ENCODE peak calls at places on chromosomes 6 and 20, in four cellular contexts. G is cardiac septum, T is A673, W is NCI-H345. I is an unnamed sample.

GRCh38 chr6:32627831-32628230 is 9.4 kb upstream of the HLA-DQA1 start:
- DNase-seq in G (no peak), W (no peak), T (peak; percentile 9), I (no peak)

GRCh38 chr6:40326689-40327404 is 260.3 kb downstream of the LRFN2 start:
- DNase-seq in T (no peak), G (no peak), W (peak; percentile 80), I (peak; percentile 88)

GRCh38 chr6:141498980-141499379 is 633.7 kb upstream of the GJE1 start:
- DNase-seq in T (no peak), W (no peak), G (no peak), I (no peak)

GRCh38 chr6:137625808-137626207 is 131.6 kb upstream of the OLIG3 start:
- DNase-seq in T (no peak), G (no peak), W (no peak), I (no peak)

GRCh38 chr20:56827763-56828162 is 198.7 kb downstream of the TFAP2C start:
- DNase-seq in G (no peak), W (no peak), T (no peak), I (no peak)

GRCh38 chr6:61555993-61556392 is 730.0 kb downstream of the KHDRBS2 start:
- DNase-seq in W (no peak), G (no peak), T (no peak), I (no peak)

GRCh38 chr20:62192635-62193034 is 9.8 kb downstream of the MTG2 start:
- DNase-seq in W (no peak), G (no peak), T (no peak), I (no peak)

GRCh38 chr6:137465378-137466009 is 28.7 kb downstream of the OLIG3 start:
- DNase-seq in G (no peak), W (no peak), T (no peak), I (no peak)

GRCh38 chr6:52826513-52826912 is 14.1 kb downstream of the GSTA5 start:
- DNase-seq in T (no peak), W (no peak), G (no peak), I (no peak)

GRCh38 chr6:52201493-52201892 is 15.3 kb downstream of the IL17A start:
- DNase-seq in W (no peak), G (no peak), T (no peak), I (no peak)

GRCh38 chr6:13923527-13924145 is 1.1 kb upstream of the RNF182 start:
- DNase-seq in T (peak; percentile 53), G (no peak), W (no peak), I (no peak)

GRCh38 chr20:20014659-20015058 is 2.5 kb upstream of the NAA20 start:
- DNase-seq in G (no peak), W (peak; percentile 11), T (peak; percentile 16), I (peak; percentile 32)

GRCh38 chr6:71028236-71028876 is 71.5 kb upstream of the B3GAT2 start:
- DNase-seq in T (no peak), W (no peak), G (no peak), I (no peak)

GRCh38 chr20:62965363-62965771 is 12.9 kb downstream of the SLC17A9 start:
- DNase-seq in W (no peak), T (no peak), G (no peak), I (no peak)

I was measured in NCI-H510A treated with DMSO at 0.1 percent for 48 hours.